ENCODE peak calls at places on chromosomes 6 and 20, in seven cellular contexts. One of them, this sample, is unnamed.

GRCh38 chr6:24918641-24919403 is 16.9 kb downstream of the RIPOR2 start:
- DNase-seq in NCI-H510A treated with DMSO at 0.1 percent for 48 hours: peak
- DNase-seq in stimulated activated CD8-positive, alpha-beta memory T cell treated with anti-CD3 and anti-CD28 coated beads, Interleukin-2, amount 100 ng/mL, for 1 hour: no peak
- DNase-seq in HS-27A: no peak
- DNase-seq in left lobe of liver: no peak
- DNase-seq in stomach: no peak
- DNase-seq in bronchial epithelial cell: no peak
- DNase-seq in this sample: no peak

GRCh38 chr20:35511814-35512420 is 17.5 kb downstream of the C20orf173 start:
- DNase-seq in HS-27A: no peak
- DNase-seq in left lobe of liver: no peak
- DNase-seq in bronchial epithelial cell: peak
- DNase-seq in stimulated activated CD8-positive, alpha-beta memory T cell treated with anti-CD3 and anti-CD28 coated beads, Interleukin-2, amount 100 ng/mL, for 1 hour: no peak
- DNase-seq in stomach: peak
- DNase-seq in NCI-H510A treated with DMSO at 0.1 percent for 48 hours: peak
- DNase-seq in this sample: no peak

GRCh38 chr6:146420255-146420654 is 123.4 kb upstream of the RAB32 start:
- DNase-seq in left lobe of liver: no peak
- DNase-seq in stimulated activated CD8-positive, alpha-beta memory T cell treated with anti-CD3 and anti-CD28 coated beads, Interleukin-2, amount 100 ng/mL, for 1 hour: no peak
- DNase-seq in stomach: no peak
- DNase-seq in bronchial epithelial cell: no peak
- DNase-seq in NCI-H510A treated with DMSO at 0.1 percent for 48 hours: no peak
- DNase-seq in HS-27A: no peak
- DNase-seq in this sample: no peak

GRCh38 chr20:62159835-62160234 is 16.3 kb downstream of the SS18L1 start:
- DNase-seq in NCI-H510A treated with DMSO at 0.1 percent for 48 hours: no peak
- DNase-seq in stomach: no peak
- DNase-seq in HS-27A: no peak
- DNase-seq in bronchial epithelial cell: peak
- DNase-seq in left lobe of liver: no peak
- DNase-seq in stimulated activated CD8-positive, alpha-beta memory T cell treated with anti-CD3 and anti-CD28 coated beads, Interleukin-2, amount 100 ng/mL, for 1 hour: no peak
- DNase-seq in this sample: no peak

GRCh38 chr6:110481081-110481480 is 4.7 kb upstream of the SLC22A16 start:
- DNase-seq in HS-27A: no peak
- DNase-seq in left lobe of liver: no peak
- DNase-seq in NCI-H510A treated with DMSO at 0.1 percent for 48 hours: no peak
- DNase-seq in stomach: no peak
- DNase-seq in stimulated activated CD8-positive, alpha-beta memory T cell treated with anti-CD3 and anti-CD28 coated beads, Interleukin-2, amount 100 ng/mL, for 1 hour: no peak
- DNase-seq in bronchial epithelial cell: no peak
- DNase-seq in this sample: no peak

GRCh38 chr20:62045529-62046277 is 20.0 kb downstream of the TAF4 start:
- DNase-seq in left lobe of liver: no peak
- DNase-seq in HS-27A: no peak
- DNase-seq in stomach: no peak
- DNase-seq in NCI-H510A treated with DMSO at 0.1 percent for 48 hours: no peak
- DNase-seq in bronchial epithelial cell: no peak
- DNase-seq in stimulated activated CD8-positive, alpha-beta memory T cell treated with anti-CD3 and anti-CD28 coated beads, Interleukin-2, amount 100 ng/mL, for 1 hour: no peak
- DNase-seq in this sample: no peak

GRCh38 chr6:572596-573265 is 84.2 kb downstream of the HUS1B start:
- DNase-seq in NCI-H510A treated with DMSO at 0.1 percent for 48 hours: no peak
- DNase-seq in bronchial epithelial cell: no peak
- DNase-seq in stimulated activated CD8-positive, alpha-beta memory T cell treated with anti-CD3 and anti-CD28 coated beads, Interleukin-2, amount 100 ng/mL, for 1 hour: no peak
- DNase-seq in HS-27A: no peak
- DNase-seq in left lobe of liver: no peak
- DNase-seq in stomach: no peak
- DNase-seq in this sample: no peak

GRCh38 chr6:16802071-16802470 is 40.8 kb upstream of the ATXN1 start:
- DNase-seq in stomach: no peak
- DNase-seq in HS-27A: no peak
- DNase-seq in bronchial epithelial cell: no peak
- DNase-seq in stimulated activated CD8-positive, alpha-beta memory T cell treated with anti-CD3 and anti-CD28 coated beads, Interleukin-2, amount 100 ng/mL, for 1 hour: no peak
- DNase-seq in left lobe of liver: no peak
- DNase-seq in NCI-H510A treated with DMSO at 0.1 percent for 48 hours: no peak
- DNase-seq in this sample: no peak

GRCh38 chr6:56933650-56934049 is 21.3 kb upstream of the BEND6 start:
- DNase-seq in HS-27A: no peak
- DNase-seq in stimulated activated CD8-positive, alpha-beta memory T cell treated with anti-CD3 and anti-CD28 coated beads, Interleukin-2, amount 100 ng/mL, for 1 hour: no peak
- DNase-seq in left lobe of liver: no peak
- DNase-seq in bronchial epithelial cell: no peak
- DNase-seq in stomach: no peak
- DNase-seq in NCI-H510A treated with DMSO at 0.1 percent for 48 hours: no peak
- DNase-seq in this sample: no peak

GRCh38 chr6:78492351-78493010 is 374.9 kb upstream of the IRAK1BP1 start:
- DNase-seq in bronchial epithelial cell: peak
- DNase-seq in HS-27A: no peak
- DNase-seq in stomach: no peak
- DNase-seq in stimulated activated CD8-positive, alpha-beta memory T cell treated with anti-CD3 and anti-CD28 coated beads, Interleukin-2, amount 100 ng/mL, for 1 hour: no peak
- DNase-seq in left lobe of liver: no peak
- DNase-seq in NCI-H510A treated with DMSO at 0.1 percent for 48 hours: no peak
- DNase-seq in this sample: no peak

This sample was measured in K562.